ENCODE peak calls at places on chromosomes 5 and 9, in four cellular contexts. One of them, this sample, is unnamed.

GRCh38 chr5:93606384-93606752 is 23.3 kb downstream of the NR2F1 start:
- DNase-seq in LoVo: no peak
- DNase-seq in WTC11: no peak
- DNase-seq in activated CD4-positive, alpha-beta T cell treated with anti-CD3 and anti-CD28 coated beads for 24 hours: no peak
- DNase-seq in this sample: no peak

GRCh38 chr9:116080561-116080960 is 73.0 kb upstream of the PAPPA start:
- DNase-seq in LoVo: no peak
- DNase-seq in WTC11: peak
- DNase-seq in activated CD4-positive, alpha-beta T cell treated with anti-CD3 and anti-CD28 coated beads for 24 hours: no peak
- DNase-seq in this sample: peak

GRCh38 chr9:110875275-110875674 is 163.0 kb downstream of the LPAR1 start:
- DNase-seq in LoVo: no peak
- DNase-seq in WTC11: peak
- DNase-seq in activated CD4-positive, alpha-beta T cell treated with anti-CD3 and anti-CD28 coated beads for 24 hours: no peak
- DNase-seq in this sample: peak

GRCh38 chr5:61245486-61245885 is 83.2 kb upstream of the SMIM15 start:
- DNase-seq in LoVo: no peak
- DNase-seq in WTC11: no peak
- DNase-seq in activated CD4-positive, alpha-beta T cell treated with anti-CD3 and anti-CD28 coated beads for 24 hours: no peak
- DNase-seq in this sample: no peak

GRCh38 chr5:67465556-67466206 is 269.1 kb upstream of the CD180 start:
- DNase-seq in LoVo: no peak
- DNase-seq in WTC11: no peak
- DNase-seq in activated CD4-positive, alpha-beta T cell treated with anti-CD3 and anti-CD28 coated beads for 24 hours: no peak
- DNase-seq in this sample: no peak

GRCh38 chr5:72991394-72991793 is 35.6 kb downstream of the FCHO2 start:
- DNase-seq in LoVo: no peak
- DNase-seq in WTC11: no peak
- DNase-seq in activated CD4-positive, alpha-beta T cell treated with anti-CD3 and anti-CD28 coated beads for 24 hours: no peak
- DNase-seq in this sample: no peak

GRCh38 chr5:57171818-57172465 is 1.9 kb upstream of the GPBP1 start:
- DNase-seq in LoVo: peak
- DNase-seq in WTC11: no peak
- DNase-seq in activated CD4-positive, alpha-beta T cell treated with anti-CD3 and anti-CD28 coated beads for 24 hours: no peak
- DNase-seq in this sample: no peak

GRCh38 chr5:38445374-38446028 is 110.9 kb downstream of the LIFR start:
- DNase-seq in LoVo: no peak
- DNase-seq in WTC11: no peak
- DNase-seq in activated CD4-positive, alpha-beta T cell treated with anti-CD3 and anti-CD28 coated beads for 24 hours: no peak
- DNase-seq in this sample: no peak

GRCh38 chr5:142325677-142326479 is 1.1 kb upstream of the SPRY4 start:
- DNase-seq in LoVo: peak
- DNase-seq in WTC11: peak
- DNase-seq in activated CD4-positive, alpha-beta T cell treated with anti-CD3 and anti-CD28 coated beads for 24 hours: no peak
- DNase-seq in this sample: peak

GRCh38 chr5:5306696-5307095 is 115.8 kb upstream of the ICE1 start:
- DNase-seq in LoVo: no peak
- DNase-seq in WTC11: no peak
- DNase-seq in activated CD4-positive, alpha-beta T cell treated with anti-CD3 and anti-CD28 coated beads for 24 hours: no peak
- DNase-seq in this sample: no peak

GRCh38 chr9:129587487-129588262 is 33.2 kb downstream of the C9orf50 start:
- DNase-seq in LoVo: no peak
- DNase-seq in WTC11: no peak
- DNase-seq in activated CD4-positive, alpha-beta T cell treated with anti-CD3 and anti-CD28 coated beads for 24 hours: no peak
- DNase-seq in this sample: peak

GRCh38 chr9:121658591-121658990 is 7.2 kb downstream of the DAB2IP start:
- DNase-seq in LoVo: no peak
- DNase-seq in WTC11: no peak
- DNase-seq in activated CD4-positive, alpha-beta T cell treated with anti-CD3 and anti-CD28 coated beads for 24 hours: no peak
- DNase-seq in this sample: no peak

GRCh38 chr9:134629586-134630392 is 11.8 kb upstream of the COL5A1 start:
- DNase-seq in LoVo: no peak
- DNase-seq in WTC11: peak
- DNase-seq in activated CD4-positive, alpha-beta T cell treated with anti-CD3 and anti-CD28 coated beads for 24 hours: no peak
- DNase-seq in this sample: no peak

GRCh38 chr9:34378376-34379060 is 1.8 kb upstream of the MYORG start:
- DNase-seq in LoVo: no peak
- DNase-seq in WTC11: no peak
- DNase-seq in activated CD4-positive, alpha-beta T cell treated with anti-CD3 and anti-CD28 coated beads for 24 hours: no peak
- DNase-seq in this sample: no peak

GRCh38 chr9:123346026-123346425 is 10.0 kb upstream of the CRB2 start:
- DNase-seq in LoVo: no peak
- DNase-seq in WTC11: no peak
- DNase-seq in activated CD4-positive, alpha-beta T cell treated with anti-CD3 and anti-CD28 coated beads for 24 hours: no peak
- DNase-seq in this sample: no peak

GRCh38 chr9:35537898-35538297 is 48.0 kb downstream of the RUSC2 start:
- DNase-seq in LoVo: no peak
- DNase-seq in WTC11: no peak
- DNase-seq in activated CD4-positive, alpha-beta T cell treated with anti-CD3 and anti-CD28 coated beads for 24 hours: no peak
- DNase-seq in this sample: no peak

GRCh38 chr5:126052120-126052519 is 371.1 kb upstream of the GRAMD2B start:
- DNase-seq in LoVo: no peak
- DNase-seq in WTC11: no peak
- DNase-seq in activated CD4-positive, alpha-beta T cell treated with anti-CD3 and anti-CD28 coated beads for 24 hours: no peak
- DNase-seq in this sample: no peak

GRCh38 chr5:39384271-39384670 is 20.0 kb upstream of the C9 start:
- DNase-seq in LoVo: no peak
- DNase-seq in WTC11: no peak
- DNase-seq in activated CD4-positive, alpha-beta T cell treated with anti-CD3 and anti-CD28 coated beads for 24 hours: no peak
- DNase-seq in this sample: no peak

GRCh38 chr9:128987800-128988199 is 40.3 kb downstream of the NUP188 start:
- DNase-seq in LoVo: no peak
- DNase-seq in WTC11: no peak
- DNase-seq in activated CD4-positive, alpha-beta T cell treated with anti-CD3 and anti-CD28 coated beads for 24 hours: no peak
- DNase-seq in this sample: no peak